ENCODE peak calls at places on chromosomes 7 and 10, in six cellular contexts. G is tibial artery, H is thyroid gland, U is transverse colon, Z is PC-9, K is fibroblast of lung. S is an unnamed sample. For H3K4me1 and H3K27me3, the result is how much of the 10 kb centered on the place peaks cover.

GRCh38 chr10:30160431-30160982 is 101.1 kb upstream of the JCAD start:
- DNase-seq in G (no peak), H (peak), U (no peak), Z (no peak), K (no peak), S (no peak)

GRCh38 chr10:67386260-67386659 is 309.7 kb downstream of the CTNNA3 start:
- DNase-seq in G (no peak), H (no peak), U (no peak), Z (no peak), K (no peak), S (no peak)

GRCh38 chr7:155214328-155214986 is 83.2 kb upstream of the INSIG1 start:
- DNase-seq in G (peak), H (peak), U (no peak), Z (peak), K (peak), S (no peak)

GRCh38 chr7:45677311-45677900 is 103.2 kb downstream of the ADCY1 start:
- DNase-seq in G (peak), H (no peak), U (no peak), Z (no peak), K (no peak), S (no peak)

GRCh38 chr7:15280078-15280734 is 281.6 kb downstream of the AGMO start:
- DNase-seq in G (no peak), H (no peak), U (no peak), Z (no peak), K (peak), S (peak)

GRCh38 chr10:119309423-119309770 is 102.0 kb downstream of the GRK5 start:
- DNase-seq in G (no peak), H (no peak), U (no peak), Z (no peak), K (no peak), S (no peak)

GRCh38 chr7:31305260-31305659 is 35.3 kb downstream of the NEUROD6 start:
- DNase-seq in G (no peak), H (no peak), U (no peak), Z (no peak), K (no peak), S (no peak)

GRCh38 chr10:44569193-44570091 is 184.5 kb upstream of the CXCL12 start:
- DNase-seq in G (peak), H (no peak), U (no peak), Z (no peak), K (peak), S (peak)

GRCh38 chr10:79061441-79062315 is 7.1 kb upstream of the ZMIZ1 start:
- DNase-seq in G (peak), H (no peak), U (peak), Z (no peak), K (no peak), S (no peak)

GRCh38 chr7:4079366-4079765 is 602.7 kb upstream of the FOXK1 start:
- DNase-seq in G (no peak), H (no peak), U (no peak), Z (no peak), K (no peak), S (no peak)

GRCh38 chr10:126429275-126429674 is 41.0 kb upstream of the ADAM12 start:
- DNase-seq in G (no peak), H (no peak), U (no peak), Z (no peak), K (no peak), S (no peak)

GRCh38 chr7:19284596-19285300 is 139.5 kb upstream of the FERD3L start:
- DNase-seq in G (no peak), H (no peak), U (no peak), Z (no peak), K (no peak), S (peak)

GRCh38 chr7:41921453-41921912 is 218.6 kb upstream of the INHBA start:
- DNase-seq in G (no peak), H (no peak), U (no peak), Z (no peak), K (peak), S (peak)

GRCh38 chr7:156702399-156702798 is 61.8 kb downstream of the RNF32 start:
- DNase-seq in G (no peak), H (no peak), U (no peak), Z (no peak), K (no peak), S (no peak)

GRCh38 chr10:103564799-103565365 is 71.4 kb downstream of the NEURL1 start:
- DNase-seq in G (no peak), H (no peak), U (peak), Z (no peak), K (no peak), S (no peak)

GRCh38 chr7:88455696-88456095 is 149.0 kb upstream of the STEAP4 start:
- DNase-seq in G (no peak), H (no peak), U (no peak), Z (peak), K (no peak), S (no peak)

GRCh38 chr10:324593-324992 is 189.3 kb downstream of the ZMYND11 start:
- DNase-seq in G (no peak), H (no peak), U (no peak), Z (no peak), K (no peak), S (no peak)

GRCh38 chr10:62735464-62736188 is 68.9 kb upstream of the ADO start:
- DNase-seq in G (no peak), H (no peak), U (no peak), Z (no peak), K (peak), S (peak)

GRCh38 chr10:133274751-133275682 is 1.7 kb downstream of the ADAM8 start:
- DNase-seq in G (no peak), H (no peak), U (peak), Z (peak), K (no peak), S (no peak)

GRCh38 chr7:55265836-55266235 is 99.3 kb upstream of the LANCL2 start:
- DNase-seq in G (no peak), H (no peak), U (no peak), Z (no peak), K (no peak), S (no peak)

GRCh38 chr7:63093481-63093880 is 905.2 kb upstream of the ZNF722 start:
- DNase-seq in G (no peak), H (no peak), U (no peak), Z (no peak), K (no peak), S (no peak)

GRCh38 chr10:86348321-86349210 is 18.0 kb downstream of the GRID1 start:
- DNase-seq in G (no peak), H (no peak), U (no peak), Z (no peak), K (no peak), S (peak)

GRCh38 chr10:119029613-119030420 is at the start of gene NANOS1:
- DNase-seq in G (peak), H (peak), U (no peak), Z (no peak), K (no peak), S (peak)

GRCh38 chr10:132534348-132535064 is 3.1 kb upstream of the INPP5A start:
- DNase-seq in G (no peak), H (no peak), U (no peak), Z (no peak), K (no peak), S (no peak)

GRCh38 chr10:63841761-63842160 is 320.6 kb downstream of the REEP3 start:
- DNase-seq in G (no peak), H (no peak), U (no peak), Z (no peak), K (no peak), S (no peak)

GRCh38 chr7:69245646-69246045 is 352.6 kb upstream of the AUTS2 start:
- DNase-seq in G (no peak), H (no peak), U (no peak), Z (peak), K (no peak), S (peak)

GRCh38 chr7:29192284-29192683 is 2.3 kb upstream of the CHN2 start:
- DNase-seq in G (no peak), H (no peak), U (no peak), Z (peak), K (no peak), S (no peak)

GRCh38 chr7:129909669-129910068 is 43.1 kb downstream of the UBE2H start:
- DNase-seq in G (no peak), H (no peak), U (no peak), Z (no peak), K (no peak), S (no peak)

DNA sequence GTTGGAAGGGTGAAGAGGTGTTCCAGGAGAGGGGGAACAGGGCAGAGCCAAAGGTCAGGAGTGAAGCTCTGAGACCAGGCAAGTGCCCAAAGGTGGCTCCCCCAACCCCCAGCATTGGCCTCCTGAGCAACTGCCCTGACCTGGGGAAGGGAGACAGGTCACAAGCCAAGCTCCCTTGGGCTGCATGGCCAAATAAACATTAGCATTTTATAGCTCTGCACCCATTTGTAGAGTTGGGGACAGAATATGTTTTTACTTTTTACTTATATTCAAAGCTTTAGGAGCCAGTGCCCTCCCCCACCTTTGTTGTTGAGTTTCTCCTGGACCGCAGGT is 4.0 kb downstream of the UNC5B start:
- DNase-seq in G (peak), H (no peak), U (no peak), Z (no peak), K (no peak), S (no peak)
- H3K4me1 ChIP-seq in G (under half), H (under half), U (under half), Z (under half), K (under half), S (under half)

DNA sequence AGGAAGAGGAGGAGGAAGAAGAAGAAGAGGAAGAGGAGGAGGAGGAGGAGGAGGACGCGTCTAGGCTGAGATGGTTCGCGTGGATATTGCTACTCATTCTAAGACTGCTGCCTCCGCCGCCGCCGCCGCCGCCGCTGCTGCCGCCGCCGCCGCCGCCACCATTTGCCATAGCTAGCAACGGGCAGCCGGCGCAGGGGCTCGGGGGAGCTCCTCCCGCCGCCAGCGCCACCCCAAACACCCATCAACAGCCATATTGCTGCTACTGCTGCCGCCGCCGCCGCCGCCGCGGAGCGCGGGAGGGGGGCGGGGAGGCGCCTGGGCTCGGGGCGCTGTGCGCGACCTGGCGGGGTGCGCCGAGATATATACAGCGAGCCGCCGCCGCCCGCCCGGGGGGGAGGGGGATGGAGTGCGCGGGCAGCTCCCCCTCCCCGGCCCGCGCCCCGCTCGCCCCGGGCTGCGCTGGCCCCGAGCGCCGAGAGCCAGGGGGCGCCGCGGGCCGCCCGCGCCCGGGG is at the start of gene KCNMA1:
- DNase-seq in G (peak), H (no peak), U (peak), Z (no peak), K (peak), S (peak)
- H3K27me3 ChIP-seq in G (under half), H (under half), U (half or more), Z (under half), K (under half), S (under half)

DNA sequence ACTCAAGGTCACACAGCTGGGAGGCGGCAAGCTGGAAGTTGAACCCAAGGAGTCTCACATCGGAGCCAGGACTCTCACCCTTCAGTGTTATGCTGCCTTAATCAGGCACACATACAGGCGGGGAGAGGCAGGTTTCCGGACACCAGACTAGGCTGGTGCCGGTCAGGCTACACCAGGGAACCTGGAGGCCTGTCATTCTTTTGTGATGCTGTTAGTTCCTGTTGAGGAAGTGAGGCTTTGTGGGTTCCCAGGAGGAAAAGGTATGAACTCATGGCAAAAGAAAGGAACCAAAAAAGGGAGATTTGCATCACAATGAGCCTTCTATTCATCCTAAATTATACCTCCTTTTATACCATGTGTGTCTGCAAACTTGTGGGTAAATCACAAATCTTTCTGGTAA is 103.8 kb downstream of the TCF7L2 start:
- DNase-seq in G (no peak), H (no peak), U (no peak), Z (no peak), K (no peak), S (no peak)
- H3K4me1 ChIP-seq in G (under half), H (under half), U (under half), Z (under half), K (under half), S (half or more)

GRCh38 chr7:151410405-151411390 is 860 bp upstream of the WDR86 start:
- DNase-seq in G (no peak), H (peak), U (no peak), Z (no peak), K (peak), S (peak)
- H3K27me3 ChIP-seq in G (half or more), H (under half), U (half or more), Z (under half), K (under half), S (under half)

GRCh38 chr10:110569736-110570135 is 2.2 kb downstream of the SMC3 start:
- DNase-seq in G (no peak), H (no peak), U (no peak), Z (no peak), K (no peak), S (no peak)
- H3K4me1 ChIP-seq in G (under half), H (under half), U (under half), Z (under half), K (under half), S (under half)

DNA sequence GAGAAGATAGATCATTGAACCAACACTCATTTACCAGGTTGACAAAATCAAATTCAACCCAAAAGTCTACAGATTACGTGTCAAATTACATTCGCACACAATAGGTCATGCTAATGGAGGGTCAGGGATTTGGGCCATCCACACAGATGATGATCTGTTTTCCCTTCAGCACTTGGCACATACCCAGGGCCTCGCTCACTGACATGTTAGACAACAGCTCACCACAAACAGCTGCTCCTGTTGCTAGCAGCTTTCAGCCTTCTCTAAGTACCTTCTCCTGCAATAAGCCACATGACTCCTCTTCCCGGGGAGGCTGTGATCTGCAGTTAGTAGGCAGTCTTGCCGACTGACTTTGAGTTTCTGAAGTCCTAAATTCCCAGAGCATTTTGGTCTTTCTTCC is 18.4 kb downstream of the NKX2-3 start:
- DNase-seq in G (no peak), H (no peak), U (peak), Z (no peak), K (peak), S (no peak)
- H3K27me3 ChIP-seq in G (half or more), H (under half), U (under half), Z (under half), K (under half), S (half or more)

GRCh38 chr10:34188221-34188620 is 626.9 kb downstream of the PARD3 start:
- DNase-seq in G (no peak), H (no peak), U (no peak), Z (no peak), K (no peak), S (no peak)

GRCh38 chr10:34186740-34187139 is 628.4 kb downstream of the PARD3 start:
- DNase-seq in G (no peak), H (no peak), U (no peak), Z (no peak), K (no peak), S (peak)

GRCh38 chr10:34187201-34187600 is 627.9 kb downstream of the PARD3 start:
- DNase-seq in G (no peak), H (no peak), U (no peak), Z (no peak), K (peak), S (peak)

GRCh38 chr10:34184901-34185386 is 630.2 kb downstream of the PARD3 start:
- DNase-seq in G (no peak), H (no peak), U (no peak), Z (peak), K (no peak), S (peak)

GRCh38 chr10:34186013-34186412 is 629.1 kb downstream of the PARD3 start:
- DNase-seq in G (no peak), H (peak), U (no peak), Z (no peak), K (no peak), S (no peak)
- H3K4me1 ChIP-seq in G (under half), H (under half), U (under half), Z (under half), K (under half), S (under half)